ENCODE peak calls at places on chromosomes 11 and 22, in nine cellular contexts. One of them, this sample, is unnamed.

GRCh38 chr11:47523491-47524199 is 29.3 kb downstream of the CELF1 start:
- DNase-seq in brain pericyte: peak; percentile 48
- DNase-seq in CD4-positive, CD25-positive, alpha-beta regulatory T cell: peak; percentile 46
- DNase-seq in T-helper 9 cell: peak; percentile 14
- DNase-seq in lung: no peak
- DNase-seq in iPS-NIHi11: peak; percentile 26
- DNase-seq in effector memory CD8-positive, alpha-beta T cell: no peak
- DNase-seq in germinal center: no peak
- DNase-seq in psoas muscle: no peak
- DNase-seq in this sample: no peak

GRCh38 chr11:82906236-82906635 is 4.7 kb downstream of the DDIAS start:
- DNase-seq in T-helper 9 cell: no peak
- DNase-seq in CD4-positive, CD25-positive, alpha-beta regulatory T cell: peak; percentile 48
- DNase-seq in iPS-NIHi11: no peak
- DNase-seq in effector memory CD8-positive, alpha-beta T cell: no peak
- DNase-seq in germinal center: no peak
- DNase-seq in psoas muscle: no peak
- DNase-seq in brain pericyte: no peak
- DNase-seq in lung: no peak
- DNase-seq in this sample: no peak

GRCh38 chr22:26679003-26679629 is 21.7 kb downstream of the MIAT start:
- DNase-seq in germinal center: peak; percentile 84
- DNase-seq in effector memory CD8-positive, alpha-beta T cell: peak; percentile 55
- DNase-seq in T-helper 9 cell: peak; percentile 59
- DNase-seq in brain pericyte: peak; percentile 44
- DNase-seq in lung: peak; percentile 76
- DNase-seq in psoas muscle: peak; percentile 64
- DNase-seq in CD4-positive, CD25-positive, alpha-beta regulatory T cell: peak; percentile 75
- DNase-seq in iPS-NIHi11: peak; percentile 82
- DNase-seq in this sample: peak; percentile 89

GRCh38 chr11:31870609-31871309 is 59.6 kb upstream of the PAX6 start:
- DNase-seq in T-helper 9 cell: peak; percentile 1
- DNase-seq in germinal center: peak; percentile 6
- DNase-seq in brain pericyte: no peak
- DNase-seq in iPS-NIHi11: peak; percentile 82
- DNase-seq in lung: peak; percentile 32
- DNase-seq in effector memory CD8-positive, alpha-beta T cell: no peak
- DNase-seq in psoas muscle: peak; percentile 19
- DNase-seq in CD4-positive, CD25-positive, alpha-beta regulatory T cell: peak; percentile 17
- DNase-seq in this sample: peak; percentile 87

GRCh38 chr11:117011541-117011908 is 86.7 kb downstream of the SIK3 start:
- DNase-seq in germinal center: no peak
- DNase-seq in CD4-positive, CD25-positive, alpha-beta regulatory T cell: no peak
- DNase-seq in lung: no peak
- DNase-seq in effector memory CD8-positive, alpha-beta T cell: no peak
- DNase-seq in T-helper 9 cell: no peak
- DNase-seq in iPS-NIHi11: no peak
- DNase-seq in brain pericyte: no peak
- DNase-seq in psoas muscle: no peak
- DNase-seq in this sample: no peak

GRCh38 chr11:4496555-4497248 is 14.3 kb downstream of the OR52K1 start:
- DNase-seq in T-helper 9 cell: no peak
- DNase-seq in iPS-NIHi11: no peak
- DNase-seq in brain pericyte: no peak
- DNase-seq in lung: no peak
- DNase-seq in germinal center: no peak
- DNase-seq in psoas muscle: no peak
- DNase-seq in CD4-positive, CD25-positive, alpha-beta regulatory T cell: no peak
- DNase-seq in effector memory CD8-positive, alpha-beta T cell: no peak
- DNase-seq in this sample: no peak

GRCh38 chr22:38864361-38865191 is 7.4 kb downstream of the CBX6 start:
- DNase-seq in T-helper 9 cell: no peak
- DNase-seq in lung: no peak
- DNase-seq in brain pericyte: no peak
- DNase-seq in psoas muscle: peak; percentile 55
- DNase-seq in germinal center: no peak
- DNase-seq in iPS-NIHi11: no peak
- DNase-seq in CD4-positive, CD25-positive, alpha-beta regulatory T cell: no peak
- DNase-seq in effector memory CD8-positive, alpha-beta T cell: no peak
- DNase-seq in this sample: no peak

GRCh38 chr11:1568451-1568911 is 3.6 kb downstream of the DUSP8 start:
- DNase-seq in germinal center: no peak
- DNase-seq in iPS-NIHi11: peak; percentile 63
- DNase-seq in CD4-positive, CD25-positive, alpha-beta regulatory T cell: no peak
- DNase-seq in psoas muscle: no peak
- DNase-seq in lung: no peak
- DNase-seq in effector memory CD8-positive, alpha-beta T cell: peak; percentile 85
- DNase-seq in brain pericyte: no peak
- DNase-seq in T-helper 9 cell: no peak
- DNase-seq in this sample: peak; percentile 68

GRCh38 chr11:118927554-118928107 is 1.9 kb upstream of the BCL9L start:
- DNase-seq in effector memory CD8-positive, alpha-beta T cell: no peak
- DNase-seq in brain pericyte: no peak
- DNase-seq in lung: no peak
- DNase-seq in T-helper 9 cell: no peak
- DNase-seq in CD4-positive, CD25-positive, alpha-beta regulatory T cell: no peak
- DNase-seq in iPS-NIHi11: no peak
- DNase-seq in germinal center: no peak
- DNase-seq in psoas muscle: no peak
- DNase-seq in this sample: no peak

GRCh38 chr11:115580927-115581680 is 76.9 kb upstream of the CADM1 start:
- DNase-seq in effector memory CD8-positive, alpha-beta T cell: no peak
- DNase-seq in CD4-positive, CD25-positive, alpha-beta regulatory T cell: no peak
- DNase-seq in lung: no peak
- DNase-seq in T-helper 9 cell: no peak
- DNase-seq in psoas muscle: peak; percentile 18
- DNase-seq in brain pericyte: no peak
- DNase-seq in iPS-NIHi11: no peak
- DNase-seq in germinal center: no peak
- DNase-seq in this sample: no peak

GRCh38 chr11:78209478-78209877 is 20.8 kb downstream of the USP35 start:
- DNase-seq in brain pericyte: no peak
- DNase-seq in psoas muscle: no peak
- DNase-seq in iPS-NIHi11: no peak
- DNase-seq in lung: no peak
- DNase-seq in effector memory CD8-positive, alpha-beta T cell: no peak
- DNase-seq in CD4-positive, CD25-positive, alpha-beta regulatory T cell: no peak
- DNase-seq in germinal center: no peak
- DNase-seq in T-helper 9 cell: no peak
- DNase-seq in this sample: no peak

GRCh38 chr11:2378527-2379210 is 1.6 kb downstream of the CD81 start:
- DNase-seq in psoas muscle: peak; percentile 68
- DNase-seq in lung: no peak
- DNase-seq in germinal center: no peak
- DNase-seq in brain pericyte: no peak
- DNase-seq in T-helper 9 cell: no peak
- DNase-seq in effector memory CD8-positive, alpha-beta T cell: no peak
- DNase-seq in CD4-positive, CD25-positive, alpha-beta regulatory T cell: no peak
- DNase-seq in iPS-NIHi11: no peak
- DNase-seq in this sample: no peak

GRCh38 chr22:29353286-29353685 is 35.1 kb downstream of the AP1B1 start:
- DNase-seq in brain pericyte: no peak
- DNase-seq in effector memory CD8-positive, alpha-beta T cell: no peak
- DNase-seq in CD4-positive, CD25-positive, alpha-beta regulatory T cell: no peak
- DNase-seq in iPS-NIHi11: no peak
- DNase-seq in T-helper 9 cell: no peak
- DNase-seq in lung: no peak
- DNase-seq in germinal center: no peak
- DNase-seq in psoas muscle: no peak
- DNase-seq in this sample: no peak

GRCh38 chr11:72058416-72059034 is 21.8 kb downstream of the NUMA1 start:
- DNase-seq in CD4-positive, CD25-positive, alpha-beta regulatory T cell: no peak
- DNase-seq in T-helper 9 cell: no peak
- DNase-seq in psoas muscle: no peak
- DNase-seq in lung: no peak
- DNase-seq in iPS-NIHi11: no peak
- DNase-seq in effector memory CD8-positive, alpha-beta T cell: no peak
- DNase-seq in brain pericyte: no peak
- DNase-seq in germinal center: no peak
- DNase-seq in this sample: no peak

GRCh38 chr11:29214833-29215232 is 802.0 kb downstream of the KCNA4 start:
- DNase-seq in effector memory CD8-positive, alpha-beta T cell: no peak
- DNase-seq in brain pericyte: no peak
- DNase-seq in lung: no peak
- DNase-seq in CD4-positive, CD25-positive, alpha-beta regulatory T cell: no peak
- DNase-seq in T-helper 9 cell: no peak
- DNase-seq in psoas muscle: no peak
- DNase-seq in iPS-NIHi11: no peak
- DNase-seq in germinal center: no peak
- DNase-seq in this sample: no peak

GRCh38 chr11:538431-539051 is 1.2 kb downstream of the LRRC56 start:
- DNase-seq in germinal center: no peak
- DNase-seq in effector memory CD8-positive, alpha-beta T cell: no peak
- DNase-seq in brain pericyte: no peak
- DNase-seq in iPS-NIHi11: no peak
- DNase-seq in psoas muscle: no peak
- DNase-seq in lung: no peak
- DNase-seq in T-helper 9 cell: no peak
- DNase-seq in CD4-positive, CD25-positive, alpha-beta regulatory T cell: no peak
- DNase-seq in this sample: no peak

GRCh38 chr11:122104381-122104780 is 11.6 kb downstream of the BLID start:
- DNase-seq in brain pericyte: no peak
- DNase-seq in T-helper 9 cell: no peak
- DNase-seq in iPS-NIHi11: no peak
- DNase-seq in germinal center: no peak
- DNase-seq in lung: no peak
- DNase-seq in effector memory CD8-positive, alpha-beta T cell: no peak
- DNase-seq in CD4-positive, CD25-positive, alpha-beta regulatory T cell: no peak
- DNase-seq in psoas muscle: no peak
- DNase-seq in this sample: no peak

GRCh38 chr22:42724062-42724461 is 3.4 kb upstream of the A4GALT start:
- DNase-seq in iPS-NIHi11: no peak
- DNase-seq in T-helper 9 cell: no peak
- DNase-seq in germinal center: no peak
- DNase-seq in brain pericyte: no peak
- DNase-seq in effector memory CD8-positive, alpha-beta T cell: no peak
- DNase-seq in CD4-positive, CD25-positive, alpha-beta regulatory T cell: no peak
- DNase-seq in lung: no peak
- DNase-seq in psoas muscle: no peak
- DNase-seq in this sample: no peak

GRCh38 chr11:19890308-19890707 is 177.7 kb downstream of the NAV2 start:
- DNase-seq in psoas muscle: no peak
- DNase-seq in T-helper 9 cell: no peak
- DNase-seq in brain pericyte: peak; percentile 53
- DNase-seq in lung: no peak
- DNase-seq in CD4-positive, CD25-positive, alpha-beta regulatory T cell: no peak
- DNase-seq in effector memory CD8-positive, alpha-beta T cell: no peak
- DNase-seq in germinal center: no peak
- DNase-seq in iPS-NIHi11: peak; percentile 20
- DNase-seq in this sample: no peak

GRCh38 chr22:45305456-45306065 is 4.2 kb upstream of the FAM118A start:
- DNase-seq in CD4-positive, CD25-positive, alpha-beta regulatory T cell: no peak
- DNase-seq in brain pericyte: no peak
- DNase-seq in germinal center: no peak
- DNase-seq in psoas muscle: no peak
- DNase-seq in effector memory CD8-positive, alpha-beta T cell: no peak
- DNase-seq in lung: no peak
- DNase-seq in T-helper 9 cell: no peak
- DNase-seq in iPS-NIHi11: no peak
- DNase-seq in this sample: no peak

GRCh38 chr22:30506507-30506968 is 1.0 kb upstream of the SEC14L4 start:
- DNase-seq in T-helper 9 cell: no peak
- DNase-seq in germinal center: no peak
- DNase-seq in effector memory CD8-positive, alpha-beta T cell: no peak
- DNase-seq in lung: peak; percentile 73
- DNase-seq in brain pericyte: no peak
- DNase-seq in CD4-positive, CD25-positive, alpha-beta regulatory T cell: no peak
- DNase-seq in iPS-NIHi11: peak; percentile 43
- DNase-seq in psoas muscle: no peak
- DNase-seq in this sample: no peak

GRCh38 chr11:44497995-44498394 is 67.5 kb upstream of the CD82 start:
- DNase-seq in lung: no peak
- DNase-seq in psoas muscle: no peak
- DNase-seq in brain pericyte: no peak
- DNase-seq in germinal center: no peak
- DNase-seq in CD4-positive, CD25-positive, alpha-beta regulatory T cell: no peak
- DNase-seq in effector memory CD8-positive, alpha-beta T cell: no peak
- DNase-seq in iPS-NIHi11: no peak
- DNase-seq in T-helper 9 cell: no peak
- DNase-seq in this sample: no peak

GRCh38 chr11:118106789-118107335 is 20.1 kb upstream of the SMIM35 start:
- DNase-seq in CD4-positive, CD25-positive, alpha-beta regulatory T cell: no peak
- DNase-seq in T-helper 9 cell: no peak
- DNase-seq in iPS-NIHi11: no peak
- DNase-seq in psoas muscle: no peak
- DNase-seq in brain pericyte: no peak
- DNase-seq in lung: no peak
- DNase-seq in germinal center: no peak
- DNase-seq in effector memory CD8-positive, alpha-beta T cell: no peak
- DNase-seq in this sample: no peak

GRCh38 chr22:43861529-43861928 is 784 bp downstream of the SULT4A1 start:
- DNase-seq in CD4-positive, CD25-positive, alpha-beta regulatory T cell: no peak
- DNase-seq in T-helper 9 cell: no peak
- DNase-seq in effector memory CD8-positive, alpha-beta T cell: no peak
- DNase-seq in iPS-NIHi11: no peak
- DNase-seq in lung: no peak
- DNase-seq in brain pericyte: no peak
- DNase-seq in germinal center: no peak
- DNase-seq in psoas muscle: no peak
- DNase-seq in this sample: peak; percentile 14

GRCh38 chr22:48951836-48952235 is 875.8 kb downstream of the BRD1 start:
- DNase-seq in germinal center: no peak
- DNase-seq in effector memory CD8-positive, alpha-beta T cell: no peak
- DNase-seq in T-helper 9 cell: no peak
- DNase-seq in lung: peak; percentile 20
- DNase-seq in CD4-positive, CD25-positive, alpha-beta regulatory T cell: no peak
- DNase-seq in psoas muscle: no peak
- DNase-seq in brain pericyte: no peak
- DNase-seq in iPS-NIHi11: no peak
- DNase-seq in this sample: no peak

GRCh38 chr11:103733889-103734288 is 302.6 kb upstream of the DDI1 start:
- DNase-seq in brain pericyte: no peak
- DNase-seq in CD4-positive, CD25-positive, alpha-beta regulatory T cell: no peak
- DNase-seq in germinal center: no peak
- DNase-seq in lung: no peak
- DNase-seq in psoas muscle: no peak
- DNase-seq in effector memory CD8-positive, alpha-beta T cell: no peak
- DNase-seq in T-helper 9 cell: no peak
- DNase-seq in iPS-NIHi11: no peak
- DNase-seq in this sample: no peak